ENCODE peak calls at places on chromosomes 2 and 18, in nine cellular contexts. N is nephron progenitor cell; U is CD8-positive, alpha-beta T cell; R is HCT116; K is WTC11; V is AG04449; L is HFFc6; P is endothelial cell of umbilical vein; T is gastrocnemius medialis. I is an unnamed sample.

GRCh38 chr2:159938375-159938774 is 124.0 kb downstream of the PLA2R1 start:
- DNase-seq in N (no peak), U (no peak), R (no peak), K (no peak), V (no peak), L (no peak), P (no peak), T (no peak), I (no peak)

GRCh38 chr18:58221060-58221725 is 177.2 kb downstream of the NEDD4L start:
- DNase-seq in N (no peak), U (no peak), R (peak), K (no peak), V (no peak), L (peak), P (no peak), T (no peak), I (no peak)

GRCh38 chr18:76565238-76566173 is 70.5 kb upstream of the ZNF516 start:
- DNase-seq in N (peak), U (no peak), R (no peak), K (peak), V (peak), L (peak), P (peak), T (peak), I (no peak)

GRCh38 chr2:10490806-10491291 is 42.7 kb upstream of the ODC1 start:
- DNase-seq in N (no peak), U (no peak), R (no peak), K (no peak), V (no peak), L (no peak), P (no peak), T (no peak), I (no peak)

GRCh38 chr2:190467575-190468083 is 59.5 kb downstream of the MFSD6 start:
- DNase-seq in N (no peak), U (no peak), R (no peak), K (no peak), V (no peak), L (peak), P (peak), T (no peak), I (no peak)

GRCh38 chr2:226427538-226428307 is 371.9 kb downstream of the IRS1 start:
- DNase-seq in N (no peak), U (no peak), R (peak), K (no peak), V (peak), L (peak), P (no peak), T (peak), I (no peak)

GRCh38 chr18:26521617-26522016 is 26.7 kb downstream of the KCTD1 start:
- DNase-seq in N (no peak), U (no peak), R (no peak), K (no peak), V (no peak), L (no peak), P (no peak), T (no peak), I (no peak)

GRCh38 chr2:150555957-150556356 is 68.5 kb upstream of the RND3 start:
- DNase-seq in N (no peak), U (no peak), R (no peak), K (no peak), V (no peak), L (no peak), P (no peak), T (no peak), I (no peak)

GRCh38 chr2:127041259-127041970 is 65.5 kb downstream of the BIN1 start:
- DNase-seq in N (no peak), U (no peak), R (no peak), K (no peak), V (no peak), L (no peak), P (no peak), T (peak), I (no peak)

DNA sequence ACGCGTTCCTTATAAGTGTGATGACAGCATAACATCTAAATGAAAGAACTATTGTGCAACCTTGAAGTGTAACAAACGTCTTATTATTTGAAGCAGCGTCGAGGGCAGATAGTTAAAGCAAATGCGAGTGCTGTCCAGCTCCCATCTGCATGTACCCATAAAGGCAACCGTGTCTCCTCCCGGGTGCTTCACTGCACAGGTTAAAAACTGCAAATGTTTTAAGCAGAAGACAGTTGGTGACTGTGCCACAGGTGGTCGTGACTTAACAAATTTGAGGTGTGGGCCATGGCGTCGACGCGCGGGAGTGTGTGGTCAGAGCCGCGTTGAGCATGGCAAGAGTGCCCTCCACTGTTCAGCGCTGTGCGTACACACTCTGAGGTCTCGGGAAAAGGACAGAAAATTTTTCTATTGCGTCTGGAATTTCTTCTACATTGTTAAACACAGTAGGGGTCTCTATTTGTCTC is 6.4 kb downstream of the SALL3 start:
- DNase-seq in N (peak), U (no peak), R (peak), K (peak), V (no peak), L (no peak), P (peak), T (no peak), I (no peak)
- TF ChIP-seq CTCF in N (peak), U (no peak), R (peak), K (no peak), V (no peak), L (peak), P (peak), T (no peak), I (no peak)

GRCh38 chr18:24024425-24024824 is 9.9 kb downstream of the TTC39C start:
- DNase-seq in N (no peak), U (no peak), R (no peak), K (no peak), V (no peak), L (no peak), P (no peak), T (no peak), I (no peak)

GRCh38 chr18:24021505-24021904 is 7.0 kb downstream of the TTC39C start:
- DNase-seq in N (no peak), U (no peak), R (no peak), K (no peak), V (no peak), L (no peak), P (no peak), T (no peak), I (no peak)

GRCh38 chr18:24022141-24022540 is 7.6 kb downstream of the TTC39C start:
- DNase-seq in N (no peak), U (no peak), R (no peak), K (no peak), V (no peak), L (no peak), P (no peak), T (no peak), I (no peak)

GRCh38 chr18:24026457-24026856 is 11.9 kb downstream of the TTC39C start:
- DNase-seq in N (no peak), U (no peak), R (no peak), K (no peak), V (no peak), L (no peak), P (no peak), T (no peak), I (no peak)

DNA sequence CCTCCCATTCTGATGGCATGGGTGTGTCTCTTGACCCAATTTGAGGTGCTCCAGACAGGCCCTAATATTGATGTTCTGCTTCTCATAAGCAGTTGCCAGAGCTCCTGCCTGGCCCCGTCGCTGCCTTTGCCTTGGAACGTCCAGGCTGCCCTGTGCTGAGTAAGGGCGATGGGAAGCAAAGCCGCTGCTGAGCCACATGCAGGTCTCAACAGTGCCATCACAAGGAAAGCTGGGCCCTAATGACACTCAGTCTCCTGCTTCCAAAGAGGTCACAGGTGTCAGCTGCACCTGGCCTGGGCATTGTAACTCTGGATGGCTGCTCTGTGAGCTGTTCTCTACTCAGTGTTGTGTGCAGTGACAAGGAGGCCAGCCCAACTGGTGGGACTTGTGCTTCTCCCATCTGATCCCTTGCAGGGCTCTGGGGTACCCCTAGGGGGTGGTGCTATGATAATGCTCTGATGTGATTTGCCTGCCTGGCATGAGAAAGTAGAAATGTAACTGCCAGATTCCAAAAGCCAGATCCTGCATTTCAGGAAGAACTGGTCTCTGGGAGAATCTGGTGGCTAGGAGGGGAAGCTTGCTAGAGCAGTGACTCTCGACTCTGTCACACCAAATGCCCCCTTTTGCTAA is 8.7 kb downstream of the TTC39C start:
- DNase-seq in N (peak), U (no peak), R (no peak), K (peak), V (no peak), L (no peak), P (no peak), T (no peak), I (no peak)
- TF ChIP-seq CTCF in N (peak), U (no peak), R (peak), K (no peak), V (no peak), L (peak), P (no peak), T (no peak), I (no peak)

DNA sequence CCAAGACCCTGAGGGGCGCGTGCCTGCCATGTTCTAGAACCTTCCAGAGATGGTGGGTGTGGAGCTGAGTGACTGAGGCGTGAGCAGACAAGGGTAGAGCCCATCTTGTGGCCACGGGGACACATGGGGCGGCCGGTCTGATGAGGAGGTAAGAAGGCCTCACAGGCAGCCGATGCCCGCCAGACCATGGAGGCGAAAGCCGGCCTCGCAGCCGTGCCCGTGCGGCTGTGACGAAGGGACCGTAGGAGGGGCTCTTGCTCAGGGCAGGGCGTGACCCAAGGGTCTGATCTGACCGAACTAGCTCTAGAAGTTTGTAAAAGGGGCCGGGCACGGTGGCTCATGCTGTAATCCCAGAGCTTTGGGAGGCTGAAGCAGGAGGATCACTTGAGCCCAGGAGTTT is 19.6 kb downstream of the D2HGDH start:
- DNase-seq in N (no peak), U (no peak), R (no peak), K (no peak), V (no peak), L (no peak), P (no peak), T (no peak), I (no peak)
- TF ChIP-seq CTCF in N (no peak), U (no peak), R (no peak), K (no peak), V (no peak), L (no peak), P (no peak), T (no peak), I (no peak)

GRCh38 chr2:75647771-75648170 is 1.2 kb downstream of the MRPL19 start:
- DNase-seq in N (no peak), U (no peak), R (no peak), K (no peak), V (no peak), L (no peak), P (no peak), T (no peak), I (no peak)

GRCh38 chr2:75646090-75646582 is 447 bp upstream of the MRPL19 start:
- DNase-seq in N (no peak), U (no peak), R (no peak), K (no peak), V (no peak), L (no peak), P (no peak), T (no peak), I (no peak)

GRCh38 chr2:75643980-75644379 is 2.6 kb upstream of the MRPL19 start:
- DNase-seq in N (no peak), U (no peak), R (no peak), K (no peak), V (no peak), L (no peak), P (no peak), T (no peak), I (no peak)

GRCh38 chr2:75645643-75646042 is 940 bp upstream of the MRPL19 start:
- DNase-seq in N (no peak), U (no peak), R (no peak), K (no peak), V (no peak), L (no peak), P (no peak), T (no peak), I (no peak)

GRCh38 chr2:75646583-75647425 is at the start of gene MRPL19:
- DNase-seq in N (peak), U (peak), R (peak), K (peak), V (peak), L (peak), P (peak), T (peak), I (peak)
- TF ChIP-seq CTCF in N (no peak), U (no peak), R (no peak), K (no peak), V (no peak), L (peak), P (no peak), T (peak), I (no peak)

DNA sequence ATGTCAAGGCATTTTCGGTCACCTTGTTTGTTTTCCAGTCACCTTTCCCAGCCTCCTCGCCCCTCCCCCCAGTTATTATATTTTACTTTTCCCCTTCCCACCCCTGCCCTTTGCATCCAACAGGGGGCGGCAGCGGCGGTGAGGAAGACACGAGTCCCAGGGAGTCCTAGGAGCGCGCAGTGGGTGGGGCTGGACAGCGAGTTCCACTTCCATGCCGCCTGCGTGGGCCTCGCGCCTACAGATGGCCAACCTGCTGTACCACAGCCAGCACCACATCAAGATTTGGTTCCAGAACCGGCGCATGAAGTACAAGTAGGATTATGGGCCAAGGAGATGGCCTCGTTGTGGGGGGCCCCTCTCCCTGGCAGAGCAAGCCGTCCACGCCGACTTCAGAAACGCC is 37.2 kb upstream of the EVA1A start:
- DNase-seq in N (no peak), U (no peak), R (no peak), K (peak), V (no peak), L (no peak), P (no peak), T (no peak), I (no peak)
- TF ChIP-seq CTCF in N (no peak), U (no peak), R (peak), K (no peak), V (no peak), L (peak), P (no peak), T (no peak), I (no peak)

DNA sequence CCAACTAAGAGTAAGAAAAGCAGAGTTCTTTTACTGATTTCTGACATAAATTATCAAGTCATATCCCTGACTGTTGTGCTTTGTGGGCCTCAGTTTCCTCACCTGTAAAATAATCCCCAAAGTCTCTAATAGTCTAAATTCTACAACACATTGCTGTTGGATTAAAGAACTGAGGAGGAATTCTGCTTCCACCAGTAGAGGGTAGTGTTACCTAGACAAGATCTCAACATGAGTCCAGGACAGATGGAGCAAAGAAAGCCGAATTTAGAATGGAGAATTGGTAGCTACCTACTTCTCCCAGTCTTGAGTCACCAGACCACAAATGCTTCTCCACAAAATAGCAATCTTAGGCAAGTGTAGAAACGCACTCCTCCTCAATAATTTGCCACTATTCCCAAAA is 462.5 kb upstream of the FSHR start:
- DNase-seq in N (peak), U (no peak), R (no peak), K (no peak), V (no peak), L (no peak), P (no peak), T (no peak), I (no peak)
- TF ChIP-seq CTCF in N (peak), U (no peak), R (peak), K (peak), V (peak), L (peak), P (no peak), T (no peak), I (no peak)

I was measured in activated B cell treated with CpG ODN at 0.5 μM for 24 hours.